ENCODE peak calls at places on chromosomes 1 and 21, in six cellular contexts. F is nephron progenitor cell; K is activated CD4-positive, alpha-beta memory T cell treated with anti-CD3 and anti-CD28 coated beads for 36 hours; A is esophagus muscularis mucosa; D is T follicular helper cell; T is mesenteric fat pad. Y is an unnamed sample.

GRCh38 chr1:30677471-30677870 is 45.9 kb downstream of the MATN1 start:
- DNase-seq in F (no peak), K (no peak), A (no peak), D (no peak), T (no peak), Y (no peak)

GRCh38 chr1:64663654-64664053 is 81.2 kb upstream of the RAVER2 start:
- DNase-seq in F (peak), K (peak), A (no peak), D (no peak), T (no peak), Y (no peak)

GRCh38 chr1:199010492-199010891 is 371.7 kb downstream of the PTPRC start:
- DNase-seq in F (no peak), K (no peak), A (no peak), D (no peak), T (no peak), Y (no peak)

GRCh38 chr1:36968730-36969129 is 65.6 kb downstream of the GRIK3 start:
- DNase-seq in F (no peak), K (no peak), A (no peak), D (no peak), T (no peak), Y (no peak)

GRCh38 chr1:26784023-26784871 is 3.5 kb upstream of the PIGV start:
- DNase-seq in F (no peak), K (no peak), A (no peak), D (no peak), T (no peak), Y (no peak)

GRCh38 chr1:29677028-29678024 is 441.0 kb downstream of the PTPRU start:
- DNase-seq in F (no peak), K (no peak), A (peak), D (no peak), T (peak), Y (no peak)

GRCh38 chr1:212542761-212543187 is 65.8 kb upstream of the ATF3 start:
- DNase-seq in F (no peak), K (no peak), A (no peak), D (no peak), T (no peak), Y (no peak)

GRCh38 chr1:205316179-205316578 is 5.4 kb downstream of the NUAK2 start:
- DNase-seq in F (no peak), K (no peak), A (no peak), D (no peak), T (no peak), Y (no peak)

GRCh38 chr1:79667848-79668696 is 661.5 kb upstream of the ADGRL4 start:
- DNase-seq in F (no peak), K (no peak), A (no peak), D (no peak), T (no peak), Y (no peak)

GRCh38 chr1:32925360-32926142 is 24.4 kb upstream of the TMEM54 start:
- DNase-seq in F (peak), K (peak), A (no peak), D (no peak), T (no peak), Y (no peak)

GRCh38 chr1:102174259-102174863 is 177.6 kb upstream of the OLFM3 start:
- DNase-seq in F (peak), K (no peak), A (no peak), D (no peak), T (no peak), Y (no peak)

GRCh38 chr1:204149635-204150565 is 1.9 kb downstream of the ETNK2 start:
- DNase-seq in F (no peak), K (no peak), A (no peak), D (no peak), T (no peak), Y (no peak)

GRCh38 chr1:179951383-179952144 is 3.0 kb upstream of the CEP350 start:
- DNase-seq in F (no peak), K (no peak), A (no peak), D (no peak), T (no peak), Y (no peak)

GRCh38 chr1:209104646-209105045 is 478.9 kb upstream of the CAMK1G start:
- DNase-seq in F (no peak), K (no peak), A (no peak), D (no peak), T (no peak), Y (no peak)

GRCh38 chr1:155648207-155649147 is 38.5 kb downstream of the MSTO1 start:
- DNase-seq in F (no peak), K (no peak), A (no peak), D (no peak), T (no peak), Y (no peak)

GRCh38 chr21:35683620-35684019 is 376.7 kb downstream of the SETD4 start:
- DNase-seq in F (no peak), K (no peak), A (no peak), D (no peak), T (no peak), Y (no peak)

GRCh38 chr1:198072177-198072576 is 84.6 kb upstream of the NEK7 start:
- DNase-seq in F (no peak), K (no peak), A (no peak), D (no peak), T (no peak), Y (no peak)

GRCh38 chr1:187264995-187265602 is 436.4 kb downstream of the PLA2G4A start:
- DNase-seq in F (peak), K (no peak), A (no peak), D (no peak), T (no peak), Y (no peak)

GRCh38 chr1:9558271-9558945 is 19.1 kb downstream of the SLC25A33 start:
- DNase-seq in F (peak), K (no peak), A (no peak), D (no peak), T (no peak), Y (no peak)

GRCh38 chr1:156664046-156664948 is 12.9 kb downstream of the NES start:
- DNase-seq in F (peak), K (no peak), A (no peak), D (no peak), T (no peak), Y (no peak)

Y was measured in CD8-positive, alpha-beta T cell.